ENCODE peak calls at places on chromosomes 11 and 22, in eight cellular contexts. Q is stimulated activated effector memory CD8-positive, alpha-beta T cell treated with anti-CD3 and anti-CD28 coated beads, Interleukin-12 subunit alpha, Interleukin-12 subunit beta, amount 100 ng/mL, for 72 hours; S is stimulated activated CD4-positive, alpha-beta T cell treated with anti-CD3 and anti-CD28 coated beads, Interleukin-1b, Interleukin-23, amount 100 ng/mL, for 24 hours; G is C1 segment of cervical spinal cord; C is A172; N is Right ventricle myocardium superior; E is astrocyte of the spinal cord; A is NCI-H2029. F is an unnamed sample.

GRCh38 chr11:94521684-94522083 is 9.4 kb downstream of the C11orf97 start:
- DNase-seq in Q (no peak), S (no peak), G (no peak), C (no peak), N (no peak), E (no peak), A (no peak), F (no peak)

GRCh38 chr22:28917747-28918543 is 34.6 kb downstream of the ZNRF3 start:
- DNase-seq in Q (no peak), S (no peak), G (no peak), C (no peak), N (peak), E (peak), A (peak), F (no peak)

GRCh38 chr11:67024410-67024809 is 1.5 kb downstream of the SYT12 start:
- DNase-seq in Q (peak), S (no peak), G (no peak), C (peak), N (no peak), E (no peak), A (no peak), F (no peak)

GRCh38 chr11:66473167-66473566 is 6.5 kb downstream of the PELI3 start:
- DNase-seq in Q (no peak), S (no peak), G (no peak), C (no peak), N (no peak), E (no peak), A (no peak), F (no peak)

GRCh38 chr11:65182258-65183170 is 786 bp downstream of the CAPN1 start:
- DNase-seq in Q (no peak), S (no peak), G (peak), C (peak), N (no peak), E (no peak), A (peak), F (peak)

GRCh38 chr22:46072030-46072881 is 78.1 kb upstream of the PPARA start:
- DNase-seq in Q (peak), S (no peak), G (no peak), C (no peak), N (peak), E (peak), A (no peak), F (no peak)

GRCh38 chr11:100972046-100972445 is 157.6 kb downstream of the PGR start:
- DNase-seq in Q (no peak), S (no peak), G (no peak), C (no peak), N (no peak), E (no peak), A (no peak), F (no peak)

GRCh38 chr22:23306438-23306921 is 126.2 kb downstream of the BCR start:
- DNase-seq in Q (no peak), S (no peak), G (no peak), C (no peak), N (peak), E (peak), A (no peak), F (no peak)

GRCh38 chr22:21082248-21082647 is 36.5 kb downstream of the LRRC74B start:
- DNase-seq in Q (no peak), S (no peak), G (no peak), C (no peak), N (no peak), E (no peak), A (no peak), F (no peak)

GRCh38 chr11:44066732-44067131 is 662 bp downstream of the ACCS start:
- DNase-seq in Q (no peak), S (no peak), G (no peak), C (peak), N (no peak), E (peak), A (no peak), F (no peak)